ENCODE peak calls at places on chromosomes 16 and 17, in nine cellular contexts. Y, C, R, V, S, K, N, D and Q are unnamed samples.

GRCh38 chr17:36196099-36196496 is 460 bp downstream of the CCL3L1 start:
- DNase-seq in Y (no peak), C (no peak), R (no peak), V (no peak), S (no peak), K (no peak), N (no peak), D (no peak), Q (no peak)

GRCh38 chr16:66480265-66481080 is 53.4 kb downstream of the BEAN1 start:
- DNase-seq in Y (no peak), C (peak; percentile 59), R (no peak), V (no peak), S (no peak), K (no peak), N (no peak), D (no peak), Q (no peak)

GRCh38 chr16:49312389-49312990 is 30.9 kb upstream of the CBLN1 start:
- DNase-seq in Y (no peak), C (no peak), R (no peak), V (no peak), S (no peak), K (no peak), N (no peak), D (no peak), Q (no peak)

GRCh38 chr16:86353185-86353584 is 157.1 kb upstream of the FOXF1 start:
- DNase-seq in Y (no peak), C (no peak), R (no peak), V (no peak), S (no peak), K (no peak), N (no peak), D (no peak), Q (no peak)

GRCh38 chr17:73720187-73720834 is 76.1 kb upstream of the SDK2 start:
- DNase-seq in Y (no peak), C (no peak), R (no peak), V (no peak), S (no peak), K (no peak), N (no peak), D (no peak), Q (no peak)

GRCh38 chr16:15618392-15618791 is 24.6 kb downstream of the MARF1 start:
- DNase-seq in Y (no peak), C (no peak), R (peak; percentile 61), V (no peak), S (no peak), K (no peak), N (no peak), D (no peak), Q (no peak)

GRCh38 chr16:66894948-66895696 is 14.8 kb downstream of the PDP2 start:
- DNase-seq in Y (no peak), C (peak; percentile 76), R (peak; percentile 74), V (peak; percentile 55), S (peak; percentile 48), K (peak; percentile 47), N (peak; percentile 79), D (peak; percentile 65), Q (peak; percentile 55)

GRCh38 chr17:63446981-63447687 is 1.0 kb upstream of the CYB561 start:
- DNase-seq in Y (no peak), C (peak; percentile 68), R (no peak), V (no peak), S (no peak), K (no peak), N (peak; percentile 29), D (no peak), Q (peak; percentile 73)

GRCh38 chr16:25966172-25967097 is 274.7 kb downstream of the HS3ST4 start:
- DNase-seq in Y (no peak), C (no peak), R (no peak), V (no peak), S (no peak), K (no peak), N (no peak), D (no peak), Q (no peak)

GRCh38 chr17:10033449-10033848 is 128.4 kb upstream of the RCVRN start:
- DNase-seq in Y (no peak), C (no peak), R (no peak), V (no peak), S (no peak), K (peak; percentile 78), N (peak; percentile 52), D (no peak), Q (peak; percentile 53)

GRCh38 chr16:87832137-87832527 is 37.2 kb downstream of the SLC7A5 start:
- DNase-seq in Y (no peak), C (no peak), R (no peak), V (no peak), S (no peak), K (no peak), N (no peak), D (no peak), Q (no peak)

GRCh38 chr16:70433456-70434103 is 5.3 kb downstream of the ST3GAL2 start:
- DNase-seq in Y (no peak), C (no peak), R (no peak), V (no peak), S (peak; percentile 54), K (no peak), N (no peak), D (no peak), Q (no peak)

GRCh38 chr16:8850279-8850885 is 18.4 kb downstream of the CARHSP1 start:
- DNase-seq in Y (no peak), C (peak; percentile 72), R (peak; percentile 38), V (no peak), S (peak; percentile 57), K (no peak), N (no peak), D (no peak), Q (no peak)

GRCh38 chr16:66004706-66005105 is 361.8 kb upstream of the CDH5 start:
- DNase-seq in Y (no peak), C (no peak), R (no peak), V (no peak), S (no peak), K (no peak), N (no peak), D (no peak), Q (no peak)

GRCh38 chr17:5583426-5584382 is 605 bp downstream of the NLRP1 start:
- DNase-seq in Y (no peak), C (no peak), R (peak; percentile 45), V (no peak), S (peak; percentile 34), K (peak; percentile 24), N (no peak), D (no peak), Q (no peak)

GRCh38 chr16:79685871-79686270 is 85.3 kb upstream of the MAF start:
- DNase-seq in Y (no peak), C (no peak), R (no peak), V (no peak), S (no peak), K (no peak), N (no peak), D (no peak), Q (no peak)

GRCh38 chr16:50360779-50361178 is 8.0 kb downstream of the BRD7 start:
- DNase-seq in Y (no peak), C (no peak), R (no peak), V (no peak), S (no peak), K (no peak), N (no peak), D (no peak), Q (no peak)

GRCh38 chr16:72099377-72099818 is 5.8 kb downstream of the DHX38 start:
- DNase-seq in Y (peak; percentile 10), C (no peak), R (peak; percentile 66), V (peak; percentile 12), S (no peak), K (peak; percentile 79), N (peak; percentile 47), D (no peak), Q (peak; percentile 59)

GRCh38 chr17:73231363-73231762 is 30.3 kb downstream of the CPSF4L start:
- DNase-seq in Y (no peak), C (no peak), R (peak; percentile 51), V (no peak), S (no peak), K (peak; percentile 29), N (peak; percentile 41), D (no peak), Q (no peak)